ENCODE peak calls at places on chromosomes 12 and 14, in nine cellular contexts. G is left ventricle myocardium inferior, U is cardiac muscle cell, F is spleen, I is cardiac fibroblast, K is fibroblast of mammary gland, D is body of pancreas, M is endothelial cell, W is HFFc6. X is an unnamed sample.

GRCh38 chr14:61813101-61813596 is 50.9 kb downstream of the SNAPC1 start:
- DNase-seq in G (no peak), U (no peak), F (no peak), I (no peak), K (no peak), D (no peak), M (no peak), W (no peak), X (no peak)

GRCh38 chr14:58572092-58572853 is 65.5 kb upstream of the DACT1 start:
- DNase-seq in G (no peak), U (peak), F (no peak), I (peak), K (peak), D (no peak), M (no peak), W (peak), X (no peak)

GRCh38 chr12:5083955-5084849 is 40.5 kb downstream of the KCNA5 start:
- DNase-seq in G (no peak), U (peak), F (no peak), I (peak), K (peak), D (peak), M (peak), W (peak), X (no peak)

GRCh38 chr14:51554953-51555352 is 96.8 kb upstream of the FRMD6 start:
- DNase-seq in G (no peak), U (peak), F (no peak), I (peak), K (peak), D (no peak), M (no peak), W (peak), X (no peak)

GRCh38 chr14:93103392-93104080 is 12.2 kb downstream of the ITPK1 start:
- DNase-seq in G (no peak), U (no peak), F (peak), I (no peak), K (no peak), D (no peak), M (no peak), W (no peak), X (no peak)

GRCh38 chr12:57465030-57465746 is 5.6 kb downstream of the GLI1 start:
- DNase-seq in G (no peak), U (no peak), F (peak), I (no peak), K (no peak), D (no peak), M (no peak), W (no peak), X (no peak)

GRCh38 chr14:93049867-93050331 is 65.8 kb downstream of the ITPK1 start:
- DNase-seq in G (peak), U (peak), F (no peak), I (no peak), K (no peak), D (no peak), M (peak), W (no peak), X (no peak)

GRCh38 chr14:103607039-103607668 is 21.9 kb upstream of the KLC1 start:
- DNase-seq in G (peak), U (peak), F (peak), I (peak), K (peak), D (peak), M (peak), W (peak), X (no peak)

GRCh38 chr14:89429206-89430091 is 12.4 kb upstream of the FOXN3 start:
- DNase-seq in G (no peak), U (no peak), F (no peak), I (peak), K (no peak), D (no peak), M (no peak), W (no peak), X (no peak)

GRCh38 chr14:105023144-105023543 is 2.3 kb upstream of the CDCA4 start:
- DNase-seq in G (no peak), U (no peak), F (no peak), I (peak), K (no peak), D (no peak), M (no peak), W (no peak), X (no peak)

GRCh38 chr12:79689041-79689476 is 1.7 kb downstream of the PAWR start:
- DNase-seq in G (no peak), U (no peak), F (no peak), I (peak), K (peak), D (no peak), M (no peak), W (no peak), X (no peak)

GRCh38 chr12:31922341-31923062 is 36.7 kb upstream of the RESF1 start:
- DNase-seq in G (no peak), U (peak), F (no peak), I (peak), K (peak), D (no peak), M (no peak), W (no peak), X (no peak)

GRCh38 chr14:89616425-89617141 is 199.6 kb upstream of the FOXN3 start:
- DNase-seq in G (no peak), U (peak), F (no peak), I (peak), K (peak), D (no peak), M (peak), W (peak), X (no peak)

GRCh38 chr14:101071493-101071891 is 168.0 kb upstream of the RTL1 start:
- DNase-seq in G (no peak), U (no peak), F (peak), I (no peak), K (no peak), D (no peak), M (no peak), W (no peak), X (peak)

GRCh38 chr14:84202486-84202885 is 1327.5 kb upstream of the FLRT2 start:
- DNase-seq in G (no peak), U (no peak), F (no peak), I (no peak), K (no peak), D (no peak), M (no peak), W (no peak), X (no peak)

GRCh38 chr12:31491819-31492598 is 98.9 kb downstream of the DENND5B start:
- DNase-seq in G (no peak), U (peak), F (no peak), I (peak), K (peak), D (no peak), M (no peak), W (peak), X (no peak)

GRCh38 chr14:29453045-29453444 is 474.6 kb downstream of the PRKD1 start:
- DNase-seq in G (no peak), U (no peak), F (no peak), I (no peak), K (no peak), D (no peak), M (no peak), W (no peak), X (no peak)

GRCh38 chr12:7344831-7345230 is 41.0 kb downstream of the ACSM4 start:
- DNase-seq in G (no peak), U (no peak), F (no peak), I (no peak), K (no peak), D (no peak), M (no peak), W (no peak), X (no peak)

GRCh38 chr12:14656846-14657245 is 39.6 kb downstream of the GUCY2C start:
- DNase-seq in G (no peak), U (no peak), F (no peak), I (no peak), K (no peak), D (no peak), M (peak), W (no peak), X (no peak)

GRCh38 chr12:109762673-109763191 is 49.1 kb downstream of the FAM222A start:
- DNase-seq in G (no peak), U (no peak), F (no peak), I (no peak), K (no peak), D (peak), M (no peak), W (no peak), X (peak)

GRCh38 chr14:30283822-30284446 is 275.0 kb upstream of the G2E3 start:
- DNase-seq in G (no peak), U (peak), F (no peak), I (peak), K (peak), D (peak), M (peak), W (peak), X (no peak)

GRCh38 chr12:62632521-62632920 is 165.9 kb downstream of the MON2 start:
- DNase-seq in G (peak), U (peak), F (peak), I (peak), K (peak), D (peak), M (peak), W (peak), X (no peak)

GRCh38 chr14:89237923-89238529 is 179.0 kb downstream of the FOXN3 start:
- DNase-seq in G (no peak), U (peak), F (no peak), I (peak), K (peak), D (no peak), M (no peak), W (no peak), X (no peak)

GRCh38 chr12:120115692-120116442 is 686 bp downstream of the RAB35 start:
- DNase-seq in G (peak), U (peak), F (no peak), I (peak), K (peak), D (peak), M (peak), W (peak), X (no peak)

GRCh38 chr12:102976609-102977280 is 19.3 kb downstream of the ASCL1 start:
- DNase-seq in G (no peak), U (no peak), F (no peak), I (no peak), K (no peak), D (no peak), M (no peak), W (no peak), X (no peak)
- TF ChIP-seq CTCF in G (no peak), U (no peak), F (no peak), I (no peak), K (no peak), D (no peak), M (peak), W (no peak), X (no peak)

GRCh38 chr14:99134333-99135046 is 137.5 kb downstream of the BCL11B start:
- DNase-seq in G (no peak), U (no peak), F (peak), I (no peak), K (no peak), D (no peak), M (no peak), W (no peak), X (no peak)

GRCh38 chr14:99136401-99136800 is 135.6 kb downstream of the BCL11B start:
- DNase-seq in G (no peak), U (no peak), F (no peak), I (no peak), K (no peak), D (no peak), M (no peak), W (no peak), X (no peak)

GRCh38 chr14:99137913-99138571 is 134.0 kb downstream of the BCL11B start:
- DNase-seq in G (no peak), U (no peak), F (peak), I (no peak), K (no peak), D (no peak), M (no peak), W (no peak), X (no peak)

GRCh38 chr14:99137001-99137700 is 134.8 kb downstream of the BCL11B start:
- DNase-seq in G (no peak), U (no peak), F (no peak), I (no peak), K (no peak), D (no peak), M (no peak), W (no peak), X (no peak)

GRCh38 chr14:99136047-99136400 is 136.0 kb downstream of the BCL11B start:
- DNase-seq in G (no peak), U (no peak), F (no peak), I (no peak), K (no peak), D (no peak), M (no peak), W (no peak), X (no peak)
- TF ChIP-seq CTCF in G (no peak), U (no peak), F (no peak), I (no peak), K (no peak), D (no peak), M (no peak), W (no peak), X (no peak)

GRCh38 chr14:55514819-55515470 is 65.1 kb upstream of the KTN1 start:
- DNase-seq in G (no peak), U (peak), F (no peak), I (peak), K (peak), D (no peak), M (no peak), W (peak), X (no peak)

GRCh38 chr14:55516776-55517175 is 63.2 kb upstream of the KTN1 start:
- DNase-seq in G (no peak), U (no peak), F (no peak), I (no peak), K (no peak), D (no peak), M (no peak), W (no peak), X (no peak)

GRCh38 chr14:55518391-55518790 is 61.6 kb upstream of the KTN1 start:
- DNase-seq in G (no peak), U (peak), F (no peak), I (no peak), K (peak), D (no peak), M (no peak), W (no peak), X (no peak)

GRCh38 chr14:55523321-55523720 is 56.7 kb upstream of the KTN1 start:
- DNase-seq in G (no peak), U (no peak), F (no peak), I (no peak), K (no peak), D (no peak), M (no peak), W (no peak), X (no peak)

DNA sequence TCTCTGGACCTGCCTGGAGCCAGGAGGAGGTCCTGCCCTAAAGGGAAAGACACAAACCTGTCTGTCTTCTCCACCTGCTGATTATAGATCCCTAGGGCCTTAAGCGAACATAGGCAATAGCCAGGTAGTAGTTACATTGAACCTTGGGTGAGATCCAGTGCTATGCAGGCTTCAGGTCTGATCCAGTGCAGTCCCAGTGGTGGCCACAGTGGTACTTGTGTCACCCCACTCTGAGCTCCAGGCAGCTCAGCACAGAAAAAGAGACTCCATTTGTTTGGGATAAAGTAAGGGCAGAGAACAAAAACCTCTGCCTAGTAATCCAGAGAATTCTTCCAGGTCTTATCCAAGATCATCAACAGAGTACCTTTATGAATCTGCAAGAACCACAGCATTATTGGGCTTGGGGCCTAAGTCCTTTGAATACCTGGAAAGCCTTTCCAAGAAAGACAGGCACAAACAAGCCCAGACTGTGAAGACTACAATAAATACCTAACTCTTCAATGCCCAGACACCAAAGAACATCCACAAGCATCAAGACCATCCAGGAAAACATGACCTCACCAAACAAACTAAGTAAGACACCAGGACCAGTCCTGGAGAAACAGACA is 60.4 kb upstream of the KTN1 start:
- DNase-seq in G (no peak), U (no peak), F (no peak), I (no peak), K (no peak), D (no peak), M (no peak), W (no peak), X (no peak)
- TF ChIP-seq CTCF in G (no peak), U (no peak), F (no peak), I (no peak), K (no peak), D (no peak), M (no peak), W (peak), X (no peak)

GRCh38 chr14:52950898-52951729 is at the start of gene FERMT2:
- DNase-seq in G (peak), U (peak), F (peak), I (peak), K (peak), D (peak), M (peak), W (peak), X (peak)

GRCh38 chr14:52949249-52949648 is 1.6 kb downstream of the FERMT2 start:
- DNase-seq in G (no peak), U (no peak), F (no peak), I (no peak), K (no peak), D (no peak), M (no peak), W (no peak), X (no peak)

GRCh38 chr14:52950410-52950897 is 396 bp downstream of the FERMT2 start:
- DNase-seq in G (peak), U (peak), F (peak), I (peak), K (peak), D (peak), M (peak), W (peak), X (no peak)

GRCh38 chr14:52949711-52950409 is 990 bp downstream of the FERMT2 start:
- DNase-seq in G (no peak), U (peak), F (no peak), I (peak), K (peak), D (no peak), M (no peak), W (peak), X (no peak)

GRCh38 chr14:52951730-52952481 is 1.1 kb upstream of the FERMT2 start:
- DNase-seq in G (no peak), U (peak), F (no peak), I (peak), K (peak), D (peak), M (peak), W (peak), X (no peak)
- TF ChIP-seq CTCF in G (peak), U (peak), F (peak), I (peak), K (peak), D (peak), M (no peak), W (peak), X (peak)

DNA sequence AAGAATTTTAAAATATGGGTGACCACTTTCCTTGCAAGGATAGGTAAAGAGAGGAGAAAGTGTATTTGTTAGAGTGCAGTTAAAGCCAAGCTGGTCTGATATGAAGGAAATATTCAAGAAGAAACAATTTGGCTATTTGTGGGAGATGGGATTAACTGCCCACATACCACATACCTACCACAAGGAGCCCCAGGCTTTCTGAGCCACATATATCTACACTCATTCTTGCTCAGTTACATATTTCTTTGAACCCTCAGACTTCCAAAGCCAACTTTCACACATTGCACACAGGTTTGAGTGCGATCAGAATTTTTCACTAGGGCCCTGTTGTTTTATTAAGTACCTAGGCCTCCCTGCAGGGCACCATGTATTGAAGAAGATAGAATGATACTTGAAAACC is 330.2 kb downstream of the ZFP36L1 start:
- DNase-seq in G (no peak), U (no peak), F (no peak), I (no peak), K (no peak), D (no peak), M (no peak), W (peak), X (no peak)
- TF ChIP-seq CTCF in G (no peak), U (peak), F (no peak), I (peak), K (peak), D (peak), M (no peak), W (peak), X (peak)

DNA sequence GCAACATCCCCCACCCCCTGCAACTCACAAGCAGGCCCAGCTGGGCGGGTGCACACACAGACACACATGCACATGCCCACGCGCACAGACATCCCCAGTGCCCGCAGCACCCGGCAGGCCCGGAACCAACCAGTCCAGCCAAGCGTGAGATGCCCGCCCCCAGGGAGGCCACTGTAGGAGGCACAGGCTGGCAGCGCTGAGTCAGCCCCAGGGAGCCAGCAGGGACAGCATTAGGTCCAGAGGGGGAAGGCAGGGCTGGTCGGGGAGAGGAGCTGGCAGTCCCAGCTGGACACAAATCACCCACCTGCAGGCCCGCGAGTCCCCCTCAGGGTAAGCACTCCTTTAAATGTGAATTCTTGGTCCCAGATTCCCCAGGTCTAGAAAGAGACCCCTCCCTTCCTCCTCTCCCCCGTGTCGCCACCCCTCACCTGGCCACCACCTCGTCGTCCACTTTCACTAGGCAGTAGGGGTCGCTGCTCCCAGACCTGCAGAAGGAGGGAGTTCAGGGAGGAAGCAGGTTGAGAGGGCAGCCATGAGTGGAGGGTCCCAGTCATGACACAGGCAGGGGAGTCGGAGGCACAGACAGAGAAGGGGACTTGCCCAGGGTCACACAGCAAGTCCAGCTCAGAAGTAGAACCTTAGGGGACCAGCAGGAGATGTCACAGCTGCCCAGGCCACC is 5.0 kb downstream of the RASAL1 start:
- DNase-seq in G (no peak), U (no peak), F (peak), I (no peak), K (no peak), D (no peak), M (no peak), W (no peak), X (no peak)
- TF ChIP-seq CTCF in G (no peak), U (peak), F (no peak), I (no peak), K (no peak), D (no peak), M (no peak), W (peak), X (peak)

X was measured in chondrocyte.